ENCODE peak calls at places on chromosomes 4 and X, in nine cellular contexts. A is GM23248, P is hepatocyte, S is GM23338, N is OCI-LY7, Y is SK-N-SH, J is neural progenitor cell, V is PC-3, D is MM.1S. E is an unnamed sample. For H3K36me3, the result is how much of the 10 kb centered on the place peaks cover.

GRCh38 chrX:101619336-101619735 is 1.5 kb upstream of the ARMCX6 start:
- DNase-seq in A (no peak), P (peak), S (peak), N (peak), Y (no peak), J (peak), V (peak), D (peak), E (no peak)

GRCh38 chrX:14899607-14900006 is 26.4 kb downstream of the MOSPD2 start:
- DNase-seq in A (peak), P (peak), S (no peak), N (no peak), Y (no peak), J (no peak), V (peak), D (peak), E (peak)

GRCh38 chr4:32645653-32646052 is 1925.5 kb downstream of the PCDH7 start:
- DNase-seq in A (no peak), P (no peak), S (peak), N (peak), Y (no peak), J (no peak), V (no peak), D (no peak), E (no peak)

GRCh38 chrX:132216806-132217202 is 2.4 kb downstream of the RAP2C start:
- DNase-seq in A (peak), P (peak), S (no peak), N (no peak), Y (no peak), J (peak), V (peak), D (peak), E (no peak)

GRCh38 chr4:99723555-99724450 is 66.2 kb upstream of the C4orf54 start:
- DNase-seq in A (peak), P (peak), S (no peak), N (no peak), Y (peak), J (no peak), V (peak), D (no peak), E (peak)

GRCh38 chrX:10685923-10686595 is 65.7 kb upstream of the MID1 start:
- DNase-seq in A (peak), P (no peak), S (no peak), N (no peak), Y (no peak), J (no peak), V (peak), D (no peak), E (no peak)

GRCh38 chrX:109840585-109840984 is 107.5 kb upstream of the ACSL4 start:
- DNase-seq in A (peak), P (peak), S (no peak), N (no peak), Y (no peak), J (no peak), V (peak), D (no peak), E (peak)

GRCh38 chr4:28435346-28435745 is 1574.7 kb downstream of the STIM2 start:
- DNase-seq in A (no peak), P (peak), S (peak), N (no peak), Y (no peak), J (no peak), V (peak), D (no peak), E (no peak)

GRCh38 chrX:149909324-149910177 is 19.8 kb upstream of the HSFX4 start:
- DNase-seq in A (no peak), P (no peak), S (no peak), N (no peak), Y (no peak), J (no peak), V (no peak), D (no peak), E (no peak)

GRCh38 chrX:125420809-125421208 is 101.1 kb downstream of the TEX13C start:
- DNase-seq in A (no peak), P (no peak), S (no peak), N (no peak), Y (no peak), J (no peak), V (no peak), D (no peak), E (no peak)

GRCh38 chr4:86834901-86835300 is 14.3 kb downstream of the SLC10A6 start:
- DNase-seq in A (peak), P (no peak), S (no peak), N (no peak), Y (no peak), J (no peak), V (no peak), D (no peak), E (no peak)

GRCh38 chr4:173365359-173365996 is 5.3 kb upstream of the SAP30 start:
- DNase-seq in A (no peak), P (no peak), S (no peak), N (no peak), Y (no peak), J (no peak), V (no peak), D (no peak), E (no peak)

GRCh38 chr4:81069706-81070331 is 39.3 kb downstream of the BMP3 start:
- DNase-seq in A (peak), P (peak), S (peak), N (peak), Y (peak), J (peak), V (peak), D (peak), E (peak)

GRCh38 chr4:100803751-100804150 is 285.9 kb upstream of the EMCN start:
- DNase-seq in A (no peak), P (no peak), S (no peak), N (no peak), Y (no peak), J (no peak), V (no peak), D (no peak), E (no peak)

GRCh38 chr4:147829401-147830101 is 97.7 kb downstream of the ARHGAP10 start:
- DNase-seq in A (peak), P (peak), S (no peak), N (no peak), Y (no peak), J (no peak), V (no peak), D (no peak), E (no peak)

GRCh38 chr4:36523182-36523581 is 241.8 kb downstream of the DTHD1 start:
- DNase-seq in A (no peak), P (no peak), S (peak), N (no peak), Y (no peak), J (peak), V (no peak), D (no peak), E (no peak)

GRCh38 chr4:154045086-154045485 is 256.2 kb upstream of the SFRP2 start:
- DNase-seq in A (peak), P (no peak), S (no peak), N (no peak), Y (no peak), J (no peak), V (no peak), D (no peak), E (no peak)

GRCh38 chr4:91064157-91064853 is 937.1 kb downstream of the CCSER1 start:
- DNase-seq in A (no peak), P (peak), S (peak), N (no peak), Y (peak), J (peak), V (peak), D (no peak), E (peak)

GRCh38 chr4:52554606-52555355 is 104.3 kb downstream of the USP46 start:
- DNase-seq in A (no peak), P (no peak), S (no peak), N (no peak), Y (no peak), J (peak), V (no peak), D (no peak), E (no peak)

GRCh38 chr4:169226565-169226964 is 44.2 kb downstream of the SH3RF1 start:
- DNase-seq in A (no peak), P (no peak), S (no peak), N (no peak), Y (no peak), J (no peak), V (no peak), D (no peak), E (no peak)

GRCh38 chr4:69239092-69239491 is 24.5 kb upstream of the UGT2B11 start:
- DNase-seq in A (no peak), P (no peak), S (no peak), N (no peak), Y (no peak), J (no peak), V (no peak), D (no peak), E (no peak)

GRCh38 chrX:132940727-132941162 is 17.7 kb downstream of the HS6ST2 start:
- DNase-seq in A (no peak), P (no peak), S (peak), N (no peak), Y (peak), J (peak), V (peak), D (peak), E (peak)

GRCh38 chr4:183276106-183276505 is 44.0 kb downstream of the CLDN22 start:
- DNase-seq in A (no peak), P (no peak), S (no peak), N (no peak), Y (no peak), J (no peak), V (no peak), D (no peak), E (no peak)
- H3K36me3 ChIP-seq in A (half or more), P (under half), S (half or more), N (under half), Y (under half), J (under half), V (under half), D (under half), E (under half)

DNA sequence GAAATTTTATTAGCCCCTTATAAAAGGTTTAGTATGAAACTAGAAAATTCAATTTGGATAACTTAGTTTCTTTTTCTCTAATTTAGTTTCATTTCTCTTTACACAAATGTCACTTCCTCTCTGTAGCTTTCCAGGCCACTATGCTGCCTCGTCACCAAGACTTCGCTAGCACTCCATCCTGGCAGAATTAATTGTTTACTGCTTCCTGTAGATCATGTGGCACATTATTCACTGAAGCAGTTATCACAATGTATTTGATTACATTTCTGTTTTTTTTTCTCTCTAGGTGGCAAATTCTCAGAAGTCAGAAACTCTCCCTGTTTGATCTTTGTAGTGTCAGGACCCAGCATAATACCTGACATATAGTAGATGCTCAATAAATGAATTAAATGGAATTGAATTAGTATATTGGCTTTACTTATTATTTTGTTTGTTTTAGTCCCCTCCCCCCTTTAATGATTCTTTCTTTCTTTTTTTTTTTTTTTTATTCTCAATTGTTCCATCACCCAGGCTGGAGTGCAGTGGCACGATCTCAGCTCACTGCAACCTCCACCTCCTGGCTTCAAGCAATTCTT is 9.3 kb upstream of the SAT1 start:
- DNase-seq in A (no peak), P (no peak), S (no peak), N (peak), Y (no peak), J (no peak), V (no peak), D (peak), E (no peak)
- TF ChIP-seq EZH2phosphoT487 in A (no peak), P (no peak), S (no peak), N (no peak), Y (no peak), J (no peak), V (no peak), D (no peak), E (no peak)

DNA sequence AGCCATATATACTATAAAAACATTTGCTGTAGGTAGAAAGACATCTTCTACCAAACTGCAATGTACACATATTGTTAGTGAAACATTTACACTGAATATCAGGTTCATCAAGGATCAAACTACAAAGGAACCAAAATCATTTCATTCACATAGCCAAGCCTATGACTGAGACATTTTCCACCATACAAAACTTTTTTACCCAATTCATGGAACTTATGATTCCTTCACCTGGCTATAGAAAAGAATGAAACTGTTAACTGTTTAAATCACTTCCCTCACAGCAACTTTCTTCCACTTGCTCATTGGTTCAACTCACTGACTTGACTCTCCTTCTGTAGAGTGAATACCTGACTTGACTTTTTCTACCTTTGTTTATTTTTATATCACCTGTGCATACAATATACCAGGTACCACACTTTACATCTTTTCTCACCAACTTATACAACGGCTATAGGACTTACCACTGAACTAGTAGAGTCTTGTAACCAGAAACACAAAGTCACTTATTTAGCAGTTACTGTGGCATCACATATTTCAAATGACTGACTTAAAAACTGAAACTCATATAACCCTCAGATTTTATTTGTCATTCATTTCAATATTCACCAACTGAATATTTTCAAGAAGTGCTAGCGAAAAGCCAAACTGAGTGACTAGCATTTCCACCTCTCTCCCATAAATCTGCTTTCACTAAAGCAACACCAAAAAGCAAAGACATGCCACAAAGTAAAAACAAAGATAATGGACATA is 30.9 kb downstream of the CAMK2D start:
- DNase-seq in A (no peak), P (no peak), S (no peak), N (no peak), Y (no peak), J (no peak), V (no peak), D (no peak), E (no peak)
- H3K36me3 ChIP-seq in A (under half), P (under half), S (under half), N (half or more), Y (under half), J (under half), V (under half), D (under half), E (under half)

GRCh38 chr4:146465628-146466027 is 56.1 kb downstream of the SLC10A7 start:
- DNase-seq in A (no peak), P (no peak), S (no peak), N (no peak), Y (no peak), J (no peak), V (no peak), D (no peak), E (no peak)
- TF ChIP-seq EZH2phosphoT487 in A (no peak), P (no peak), S (no peak), N (no peak), Y (no peak), J (no peak), V (no peak), D (no peak), E (no peak)

DNA sequence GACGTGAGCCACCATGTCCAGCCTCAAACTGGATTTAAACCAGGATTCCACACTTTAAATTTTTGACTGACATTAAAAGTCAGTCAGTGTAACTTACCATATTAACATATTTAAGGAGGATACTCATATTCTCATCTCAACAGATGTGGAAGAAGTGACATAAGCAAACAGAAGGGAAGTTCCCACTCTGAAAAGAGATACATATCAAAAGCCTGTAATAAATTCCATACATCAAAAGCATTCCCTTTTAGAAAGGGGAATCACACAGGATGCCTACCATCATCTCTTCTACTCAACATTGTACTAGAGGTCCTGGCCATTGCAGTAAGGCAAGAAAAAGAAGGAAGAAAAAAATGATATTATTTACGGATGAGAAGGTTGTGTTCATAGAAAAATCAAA is 618.2 kb upstream of the DIPK2B start:
- DNase-seq in A (no peak), P (no peak), S (no peak), N (no peak), Y (no peak), J (no peak), V (no peak), D (no peak), E (no peak)
- H3K36me3 ChIP-seq in A (under half), P (under half), S (under half), N (under half), Y (under half), J (under half), V (under half), D (under half), E (under half)

GRCh38 chr4:56215138-56215793 is 172.0 kb downstream of the AASDH start:
- DNase-seq in A (no peak), P (peak), S (no peak), N (no peak), Y (no peak), J (no peak), V (peak), D (no peak), E (no peak)
- TF ChIP-seq EZH2phosphoT487 in A (no peak), P (no peak), S (no peak), N (no peak), Y (no peak), J (no peak), V (no peak), D (no peak), E (no peak)

E was measured in HCT116.